ENCODE peak calls at places on chromosome 9, in six cellular contexts. Y is uterus; I is colonic mucosa; N is aorta; K is CD8-positive, alpha-beta memory T cell; R is PC-9. A is an unnamed sample.

GRCh38 chr9:38074441-38074943 is 5.5 kb upstream of the SHB start:
- DNase-seq in Y (no peak), I (peak; percentile 49), N (no peak), K (no peak), R (no peak), A (no peak)

GRCh38 chr9:134328341-134328840 is 2.1 kb downstream of the RXRA start:
- DNase-seq in Y (no peak), I (peak; percentile 67), N (peak; percentile 75), K (no peak), R (peak; percentile 66), A (no peak)

GRCh38 chr9:35110327-35110758 is 5.3 kb downstream of the ATOSB start:
- DNase-seq in Y (no peak), I (no peak), N (peak; percentile 92), K (no peak), R (no peak), A (no peak)

GRCh38 chr9:13445123-13445522 is 165.6 kb upstream of the MPDZ start:
- DNase-seq in Y (no peak), I (no peak), N (no peak), K (no peak), R (no peak), A (no peak)

GRCh38 chr9:106400170-106400569 is 462.8 kb upstream of the ZNF462 start:
- DNase-seq in Y (no peak), I (no peak), N (no peak), K (no peak), R (no peak), A (no peak)

GRCh38 chr9:93667006-93667405 is 90.6 kb downstream of the PHF2 start:
- DNase-seq in Y (no peak), I (no peak), N (peak; percentile 71), K (no peak), R (no peak), A (no peak)

GRCh38 chr9:92747459-92748232 is 17.0 kb downstream of the BICD2 start:
- DNase-seq in Y (no peak), I (no peak), N (peak; percentile 76), K (no peak), R (peak; percentile 59), A (no peak)

GRCh38 chr9:133441571-133441970 is 18.2 kb upstream of the CACFD1 start:
- DNase-seq in Y (no peak), I (no peak), N (no peak), K (no peak), R (no peak), A (no peak)

GRCh38 chr9:82332774-82333152 is 344.2 kb downstream of the SPATA31D1 start:
- DNase-seq in Y (no peak), I (no peak), N (no peak), K (no peak), R (no peak), A (no peak)

DNA sequence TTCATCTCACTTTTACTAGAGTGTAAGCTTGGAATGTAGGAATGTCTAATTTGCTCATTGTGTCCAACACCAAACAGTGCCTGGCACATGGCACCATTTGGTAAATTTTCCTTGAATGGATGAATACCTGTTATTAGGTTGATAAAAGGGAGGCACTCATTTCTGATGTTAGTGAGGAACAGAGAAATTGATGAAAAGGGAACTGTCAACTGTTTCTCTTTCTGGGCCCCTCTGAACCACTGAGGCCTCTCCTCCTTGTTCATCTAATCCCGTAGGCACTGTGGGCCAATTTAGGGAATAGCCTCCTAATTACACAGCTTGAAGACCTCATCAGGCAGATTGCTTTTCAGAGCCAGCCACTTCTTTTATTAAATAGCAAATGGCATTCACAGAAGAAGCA is 22.5 kb downstream of the MRRF start:
- DNase-seq in Y (no peak), I (no peak), N (no peak), K (no peak), R (no peak), A (no peak)
- H3K27ac ChIP-seq in Y (no peak overlapping the region), I (no peak overlapping the region), N (no peak overlapping the region), K (no peak overlapping the region), R (no peak overlapping the region), A (no peak overlapping the region)

DNA sequence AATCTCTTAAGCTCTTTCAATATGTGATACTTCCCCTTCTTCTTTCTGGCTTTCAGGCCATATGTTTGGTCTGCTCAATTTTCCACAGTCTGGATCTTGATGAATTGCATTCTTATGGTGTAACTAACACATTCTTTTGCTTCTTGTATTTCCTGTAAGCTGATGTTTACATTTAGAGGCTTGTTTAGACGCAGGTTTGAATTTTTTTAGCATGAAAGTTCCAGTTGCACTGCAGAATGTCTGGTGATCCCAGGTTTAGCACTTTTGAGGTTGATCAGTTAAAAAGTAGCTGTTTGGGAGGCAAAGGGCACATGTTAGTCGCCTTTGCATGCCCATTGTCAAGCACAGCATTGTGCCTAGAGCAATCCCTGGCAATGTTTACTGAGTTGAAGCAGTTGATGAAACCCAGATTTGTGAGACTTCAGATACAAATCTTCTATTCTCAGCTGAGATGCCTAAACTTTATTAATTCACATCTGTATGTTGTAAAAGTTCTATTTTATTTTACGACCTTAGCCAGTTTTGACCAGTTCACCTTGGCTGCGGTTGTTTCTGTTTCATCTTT is 59.6 kb upstream of the SPATA31C2 start:
- DNase-seq in Y (no peak), I (no peak), N (no peak), K (no peak), R (peak; percentile 46), A (no peak)
- H3K27ac ChIP-seq in Y (peak overlapping the region; percentile 67), I (peak overlapping the region; percentile 15), N (no peak overlapping the region), K (no peak overlapping the region), R (peak overlapping the region; percentile 96), A (no peak overlapping the region)

GRCh38 chr9:113988385-113988784 is 89.7 kb downstream of the AMBP start:
- DNase-seq in Y (no peak), I (no peak), N (no peak), K (no peak), R (no peak), A (no peak)
- H3K27ac ChIP-seq in Y (no peak overlapping the region), I (no peak overlapping the region), N (peak overlapping the region; percentile 34), K (no peak overlapping the region), R (no peak overlapping the region), A (no peak overlapping the region)

GRCh38 chr9:23822331-23823169 is 3.5 kb downstream of the ELAVL2 start:
- DNase-seq in Y (no peak), I (no peak), N (peak; percentile 64), K (no peak), R (no peak), A (no peak)

GRCh38 chr9:23819403-23819802 is 6.6 kb downstream of the ELAVL2 start:
- DNase-seq in Y (no peak), I (no peak), N (no peak), K (no peak), R (no peak), A (no peak)

GRCh38 chr9:23824241-23825142 is 1.5 kb downstream of the ELAVL2 start:
- DNase-seq in Y (no peak), I (no peak), N (peak; percentile 61), K (no peak), R (no peak), A (no peak)

GRCh38 chr9:23820731-23821399 is 5.2 kb downstream of the ELAVL2 start:
- DNase-seq in Y (no peak), I (peak; percentile 26), N (no peak), K (no peak), R (no peak), A (no peak)

GRCh38 chr9:23821400-23822181 is 4.4 kb downstream of the ELAVL2 start:
- DNase-seq in Y (no peak), I (peak; percentile 55), N (peak; percentile 75), K (no peak), R (no peak), A (no peak)
- H3K27ac ChIP-seq in Y (no peak overlapping the region), I (no peak overlapping the region), N (no peak overlapping the region), K (no peak overlapping the region), R (no peak overlapping the region), A (no peak overlapping the region)

DNA sequence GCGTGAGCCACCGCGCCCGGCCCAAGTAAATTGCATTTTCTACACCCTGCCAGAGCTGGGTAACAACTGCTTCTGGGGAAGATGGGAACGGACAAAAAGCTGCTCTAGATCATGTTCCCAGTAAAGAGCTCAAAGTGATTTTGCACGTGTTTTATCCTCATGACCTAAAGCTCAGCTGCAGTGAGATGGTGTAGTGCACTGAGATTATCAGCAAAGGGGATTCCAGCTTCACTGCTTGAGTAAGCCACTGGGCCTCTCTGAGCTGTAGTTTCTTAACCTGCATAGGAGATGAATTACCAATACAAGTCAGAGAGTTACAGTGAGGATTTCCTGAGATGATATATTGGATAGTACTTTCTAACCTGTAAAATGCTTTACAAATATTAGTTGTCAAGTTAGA is 279.2 kb upstream of the DMRT1 start:
- DNase-seq in Y (no peak), I (no peak), N (no peak), K (no peak), R (no peak), A (no peak)
- H3K27ac ChIP-seq in Y (no peak overlapping the region), I (no peak overlapping the region), N (no peak overlapping the region), K (no peak overlapping the region), R (no peak overlapping the region), A (no peak overlapping the region)

GRCh38 chr9:127905788-127906191 is 6.4 kb upstream of the ST6GALNAC6 start:
- DNase-seq in Y (no peak), I (peak; percentile 67), N (no peak), K (peak; percentile 68), R (no peak), A (no peak)

GRCh38 chr9:127904888-127905728 is 5.7 kb upstream of the ST6GALNAC6 start:
- DNase-seq in Y (no peak), I (peak; percentile 91), N (no peak), K (peak; percentile 59), R (no peak), A (peak; percentile 49)

GRCh38 chr9:127907867-127908659 is 8.7 kb upstream of the ST6GALNAC6 start:
- DNase-seq in Y (no peak), I (peak; percentile 22), N (no peak), K (no peak), R (no peak), A (no peak)

GRCh38 chr9:127903557-127904475 is 4.4 kb upstream of the ST6GALNAC6 start:
- DNase-seq in Y (no peak), I (peak; percentile 98), N (peak; percentile 92), K (peak; percentile 61), R (no peak), A (peak; percentile 35)

GRCh38 chr9:127904518-127904887 is 5.1 kb upstream of the ST6GALNAC6 start:
- DNase-seq in Y (peak; percentile 62), I (peak; percentile 64), N (peak; percentile 80), K (no peak), R (no peak), A (no peak)
- H3K27ac ChIP-seq in Y (peak overlapping the region; percentile 89), I (peak overlapping the region; percentile 94), N (peak overlapping the region; percentile 5), K (peak overlapping the region; percentile 85), R (no peak overlapping the region), A (peak overlapping the region; percentile 95)

GRCh38 chr9:18480649-18481048 is 6.7 kb downstream of the ADAMTSL1 start:
- DNase-seq in Y (no peak), I (no peak), N (no peak), K (no peak), R (no peak), A (no peak)

GRCh38 chr9:18485691-18486090 is 11.7 kb downstream of the ADAMTSL1 start:
- DNase-seq in Y (no peak), I (no peak), N (no peak), K (no peak), R (no peak), A (no peak)

GRCh38 chr9:18479405-18479804 is 5.5 kb downstream of the ADAMTSL1 start:
- DNase-seq in Y (no peak), I (no peak), N (no peak), K (no peak), R (no peak), A (no peak)

GRCh38 chr9:18478517-18479361 is 4.8 kb downstream of the ADAMTSL1 start:
- DNase-seq in Y (no peak), I (no peak), N (no peak), K (no peak), R (no peak), A (no peak)

GRCh38 chr9:18482371-18482770 is 8.4 kb downstream of the ADAMTSL1 start:
- DNase-seq in Y (no peak), I (no peak), N (no peak), K (no peak), R (no peak), A (no peak)
- H3K27ac ChIP-seq in Y (no peak overlapping the region), I (no peak overlapping the region), N (no peak overlapping the region), K (no peak overlapping the region), R (no peak overlapping the region), A (no peak overlapping the region)

GRCh38 chr9:114653556-114654159 is 3.9 kb downstream of the TEX53 start:
- DNase-seq in Y (peak; percentile 69), I (peak; percentile 86), N (no peak), K (peak; percentile 74), R (peak; percentile 79), A (peak; percentile 72)
- H3K27ac ChIP-seq in Y (no peak overlapping the region), I (no peak overlapping the region), N (no peak overlapping the region), K (no peak overlapping the region), R (no peak overlapping the region), A (no peak overlapping the region)